ENCODE peak calls at places on chromosomes 12 and 14, in four cellular contexts. I is lower leg skin, K is tibial nerve, M is hepatocyte. A is an unnamed sample.

GRCh38 chr14:95522116-95522515 is 5.7 kb upstream of the SYNE3 start:
- DNase-seq in K (no peak), I (no peak), M (no peak), A (no peak)

GRCh38 chr14:105014631-105015030 is 6.3 kb downstream of the CDCA4 start:
- DNase-seq in I (no peak), M (no peak), K (no peak), A (no peak)

GRCh38 chr12:111406474-111407370 is 999 bp downstream of the SH2B3 start:
- DNase-seq in I (no peak), M (no peak), K (no peak), A (no peak)

GRCh38 chr12:115870021-115870420 is 407.5 kb downstream of the MED13L start:
- DNase-seq in I (no peak), K (no peak), M (no peak), A (peak; percentile 61)

GRCh38 chr12:122318607-122319311 is 52.5 kb upstream of the VPS33A start:
- DNase-seq in K (peak; percentile 55), M (no peak), I (peak; percentile 61), A (no peak)

GRCh38 chr12:32419520-32419960 is 20.2 kb downstream of the FGD4 start:
- DNase-seq in M (no peak), K (no peak), I (no peak), A (no peak)

GRCh38 chr14:75454963-75455546 is 27.2 kb downstream of the JDP2 start:
- DNase-seq in K (peak; percentile 73), I (peak; percentile 65), M (peak; percentile 68), A (peak; percentile 87)

GRCh38 chr14:92599786-92600185 is 86.2 kb downstream of the RIN3 start:
- DNase-seq in I (no peak), M (no peak), K (no peak), A (no peak)

GRCh38 chr14:96154900-96155299 is 49.7 kb upstream of the BDKRB2 start:
- DNase-seq in M (no peak), K (no peak), I (no peak), A (no peak)

GRCh38 chr12:101929365-101930041 is 52.1 kb downstream of the DRAM1 start:
- DNase-seq in I (no peak), M (no peak), K (no peak), A (no peak)

GRCh38 chr12:112599871-112600270 is 181.1 kb downstream of the PTPN11 start:
- DNase-seq in M (peak; percentile 6), I (no peak), K (no peak), A (no peak)

GRCh38 chr12:108515916-108516315 is 839 bp downstream of the FICD start:
- DNase-seq in I (no peak), M (no peak), K (no peak), A (no peak)

GRCh38 chr14:103045387-103045869 is 11.9 kb downstream of the CDC42BPB start:
- DNase-seq in I (no peak), K (no peak), M (no peak), A (no peak)

GRCh38 chr12:22016982-22017381 is 29.0 kb upstream of the CMAS start:
- DNase-seq in M (no peak), I (no peak), K (no peak), A (no peak)

GRCh38 chr12:22014783-22015144 is 31.3 kb upstream of the CMAS start:
- DNase-seq in K (no peak), M (no peak), I (no peak), A (no peak)

GRCh38 chr12:22014041-22014782 is 31.8 kb upstream of the CMAS start:
- DNase-seq in I (no peak), M (no peak), K (no peak), A (no peak)

GRCh38 chr12:22018860-22019259 is 27.2 kb upstream of the CMAS start:
- DNase-seq in K (no peak), M (no peak), I (no peak), A (no peak)
- TF ChIP-seq CTCF in K (no peak), M (peak; percentile 57), I (no peak), A (peak; percentile 56)

DNA sequence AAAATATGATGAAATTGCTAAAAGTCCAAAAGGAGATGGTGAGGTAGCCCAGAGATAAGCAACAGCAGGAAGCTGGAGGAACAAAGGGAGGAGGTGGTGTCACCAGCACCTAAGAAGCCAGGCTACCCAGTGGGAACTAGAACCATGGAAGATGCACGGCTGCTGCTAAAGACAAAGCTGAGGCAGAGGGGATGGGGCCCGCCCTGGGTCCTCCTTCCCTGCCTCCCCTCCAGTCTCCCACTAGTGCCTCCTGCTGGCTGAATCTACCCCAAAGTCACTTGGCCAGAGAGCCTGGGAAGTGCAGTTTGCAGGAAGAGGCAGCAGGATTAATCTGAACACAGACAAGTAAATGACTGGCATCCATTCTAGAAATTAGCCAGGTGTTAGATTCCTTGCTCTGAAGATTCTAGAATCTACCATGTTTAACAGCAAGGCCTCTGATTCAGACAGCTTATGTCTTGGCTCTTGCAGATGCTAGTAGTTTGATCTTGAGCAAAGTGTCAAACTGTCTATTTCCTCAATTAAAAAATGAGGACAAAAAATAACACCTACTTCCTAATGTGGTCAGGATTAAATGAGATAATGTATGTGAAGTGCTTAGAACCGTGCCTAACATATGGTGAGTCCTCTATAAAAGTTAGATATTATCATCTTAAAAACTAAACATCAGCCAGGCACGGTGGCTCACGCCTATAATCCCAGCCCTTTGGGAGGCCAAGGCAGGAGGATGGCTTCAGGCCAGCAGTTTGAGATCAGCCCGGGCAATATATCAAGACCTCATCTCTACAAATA is 5.9 kb upstream of the LRP10 start:
- DNase-seq in M (no peak), K (no peak), I (no peak), A (no peak)
- TF ChIP-seq CTCF in M (peak; percentile 25), K (no peak), I (no peak), A (no peak)

GRCh38 chr12:132460571-132460970 is 29.4 kb upstream of the FBRSL1 start:
- DNase-seq in M (no peak), I (no peak), K (no peak), A (no peak)
- TF ChIP-seq CTCF in M (peak; percentile 13), I (no peak), K (no peak), A (no peak)

GRCh38 chr14:72416892-72417291 is 477.0 kb downstream of the DPF3 start:
- DNase-seq in K (no peak), M (no peak), I (no peak), A (no peak)
- TF ChIP-seq CTCF in K (no peak), M (no peak), I (no peak), A (no peak)

GRCh38 chr14:78202178-78202577 is 32.0 kb downstream of the NRXN3 start:
- DNase-seq in K (no peak), I (no peak), M (no peak), A (no peak)

GRCh38 chr14:78197088-78197487 is 26.9 kb downstream of the NRXN3 start:
- DNase-seq in K (no peak), M (no peak), I (no peak), A (no peak)

GRCh38 chr14:78195431-78195830 is 25.3 kb downstream of the NRXN3 start:
- DNase-seq in I (no peak), M (no peak), K (no peak), A (no peak)

GRCh38 chr14:78196323-78196722 is 26.1 kb downstream of the NRXN3 start:
- DNase-seq in K (no peak), M (no peak), I (no peak), A (no peak)
- TF ChIP-seq CTCF in K (no peak), M (no peak), I (no peak), A (no peak)

GRCh38 chr12:3242199-3242863 is 165.2 kb downstream of the TSPAN9 start:
- DNase-seq in K (no peak), M (no peak), I (no peak), A (peak; percentile 88)
- TF ChIP-seq CTCF in K (no peak), M (no peak), I (no peak), A (peak; percentile 6)

DNA sequence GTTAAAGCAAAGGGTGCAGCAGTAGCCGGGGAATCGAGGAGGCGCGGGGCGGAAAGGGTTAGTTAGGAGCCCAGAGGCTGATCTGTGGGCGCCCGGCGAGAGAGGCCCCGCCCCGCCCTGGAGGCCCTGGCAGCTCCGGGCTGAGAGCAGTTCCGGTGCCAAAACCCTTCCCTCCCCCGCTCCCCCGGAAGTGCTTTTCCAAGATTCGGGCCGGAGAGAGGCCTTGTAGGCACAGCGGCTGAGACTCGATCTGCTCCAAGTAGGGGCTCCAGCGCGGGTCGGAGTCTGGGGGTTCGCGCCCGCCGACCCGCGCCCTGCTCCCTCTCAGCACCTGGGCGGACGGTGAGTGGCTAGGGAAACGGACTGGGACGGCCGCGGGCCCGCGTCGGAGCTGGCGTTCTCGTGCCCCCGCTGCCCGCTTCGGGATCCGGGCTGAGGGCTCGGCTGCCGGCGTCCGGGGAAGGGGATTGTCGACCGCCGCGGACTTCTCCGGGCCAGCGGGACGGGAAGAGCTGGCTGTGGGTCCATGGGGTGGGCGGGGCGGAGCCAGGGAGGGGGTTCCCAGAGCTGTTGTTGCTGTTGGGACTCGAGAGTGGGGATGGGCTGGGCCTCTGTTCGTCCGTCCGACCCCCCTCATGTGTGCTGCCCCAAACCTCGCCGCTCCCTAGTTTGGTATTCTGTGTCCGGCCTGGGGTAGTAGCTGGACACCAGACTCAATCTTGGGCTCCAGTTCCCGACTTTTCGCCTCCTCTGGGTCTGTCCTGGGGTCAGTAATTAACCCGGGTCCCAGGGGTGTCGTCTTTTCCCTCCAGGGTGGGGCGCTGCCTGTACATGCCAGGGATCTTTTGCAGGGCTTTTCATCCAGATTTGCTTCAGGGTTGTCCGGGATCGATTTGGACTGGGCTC is at the start of gene FRS2:
- DNase-seq in M (peak; percentile 94), I (peak; percentile 86), K (peak; percentile 86), A (peak; percentile 88)
- TF ChIP-seq CTCF in M (peak; percentile 47), I (no peak), K (peak; percentile 14), A (peak; percentile 45)

DNA sequence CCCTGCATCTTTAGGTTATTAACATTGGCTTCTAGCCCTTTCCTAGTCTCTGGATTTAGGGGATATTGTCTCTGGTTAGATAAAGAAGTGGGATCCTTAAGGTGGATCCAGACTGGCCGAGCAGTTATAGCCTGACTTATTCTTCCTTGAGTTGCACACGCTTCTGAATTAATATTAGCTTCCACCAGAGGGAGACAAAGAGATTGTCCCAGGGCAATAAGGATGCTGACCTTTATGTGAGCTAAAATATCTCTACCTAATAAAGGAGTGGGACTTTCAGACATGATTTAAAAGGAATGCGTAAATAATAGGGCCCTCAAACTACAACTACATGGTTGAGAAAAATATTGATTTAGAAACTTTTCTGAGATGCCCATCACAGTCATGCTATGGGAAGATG is 139.7 kb downstream of the SLCO1B3 start:
- DNase-seq in K (no peak), M (peak; percentile 66), I (no peak), A (no peak)
- TF ChIP-seq CTCF in K (no peak), M (peak; percentile 44), I (no peak), A (no peak)